ENCODE peak calls at places on chromosome 22, in nine cellular contexts. M, X, V, R, D, A, F, Z and E are unnamed samples.

GRCh38 chr22:32631507-32632245 is 157.1 kb downstream of the FBXO7 start:
- DNase-seq in M (no peak), X (no peak), V (no peak), R (no peak), D (no peak), A (no peak), F (no peak), Z (no peak), E (no peak)

GRCh38 chr22:38465673-38466490 is 2.0 kb upstream of the KDELR3 start:
- DNase-seq in M (no peak), X (peak; percentile 68), V (no peak), R (no peak), D (no peak), A (no peak), F (no peak), Z (no peak), E (no peak)

GRCh38 chr22:19970479-19971275 is 29.1 kb upstream of the TXNRD2 start:
- DNase-seq in M (no peak), X (peak; percentile 92), V (peak; percentile 83), R (peak; percentile 49), D (peak; percentile 78), A (peak; percentile 88), F (peak; percentile 65), Z (peak; percentile 51), E (peak; percentile 33)

GRCh38 chr22:46649176-46650077 is 29.2 kb downstream of the GRAMD4 start:
- DNase-seq in M (no peak), X (no peak), V (no peak), R (no peak), D (no peak), A (no peak), F (no peak), Z (peak; percentile 38), E (no peak)

GRCh38 chr22:30202531-30203006 is 44.0 kb downstream of the LIF start:
- DNase-seq in M (no peak), X (no peak), V (no peak), R (no peak), D (no peak), A (no peak), F (no peak), Z (peak; percentile 73), E (peak; percentile 70)

GRCh38 chr22:23256986-23257888 is 76.9 kb downstream of the BCR start:
- DNase-seq in M (no peak), X (peak; percentile 95), V (no peak), R (no peak), D (no peak), A (no peak), F (no peak), Z (peak; percentile 68), E (no peak)

GRCh38 chr22:45163074-45163416 is 680 bp upstream of the NUP50 start:
- DNase-seq in M (no peak), X (no peak), V (peak; percentile 26), R (no peak), D (no peak), A (peak; percentile 37), F (no peak), Z (peak; percentile 57), E (peak; percentile 31)

GRCh38 chr22:30908051-30908461 is 60.5 kb downstream of the MORC2 start:
- DNase-seq in M (no peak), X (no peak), V (no peak), R (no peak), D (no peak), A (no peak), F (no peak), Z (no peak), E (no peak)

GRCh38 chr22:24011735-24012068 is 598 bp downstream of the CABIN1 start:
- DNase-seq in M (no peak), X (no peak), V (no peak), R (no peak), D (no peak), A (no peak), F (no peak), Z (no peak), E (no peak)